ENCODE peak calls at places on chromosomes 5 and 9, in nine cellular contexts. One of them, this sample, is unnamed.

GRCh38 chr5:55535199-55535905 is 588 bp upstream of the PLPP1 start:
- DNase-seq in SK-N-SH: no peak
- DNase-seq in transverse colon: no peak
- DNase-seq in right atrium auricular region: no peak
- DNase-seq in AG04450: no peak
- DNase-seq in dorsolateral prefrontal cortex: peak
- DNase-seq in PC-3: no peak
- DNase-seq in A673: no peak
- DNase-seq in cardiac muscle cell: no peak
- DNase-seq in this sample: no peak

GRCh38 chr5:60356716-60357115 is 343.2 kb downstream of the DEPDC1B start:
- DNase-seq in SK-N-SH: peak
- DNase-seq in transverse colon: no peak
- DNase-seq in right atrium auricular region: no peak
- DNase-seq in AG04450: no peak
- DNase-seq in dorsolateral prefrontal cortex: no peak
- DNase-seq in PC-3: no peak
- DNase-seq in A673: no peak
- DNase-seq in cardiac muscle cell: no peak
- DNase-seq in this sample: no peak

GRCh38 chr5:5572983-5573797 is 150.7 kb downstream of the ICE1 start:
- DNase-seq in SK-N-SH: no peak
- DNase-seq in transverse colon: no peak
- DNase-seq in right atrium auricular region: no peak
- DNase-seq in AG04450: no peak
- DNase-seq in dorsolateral prefrontal cortex: no peak
- DNase-seq in PC-3: no peak
- DNase-seq in A673: no peak
- DNase-seq in cardiac muscle cell: peak
- DNase-seq in this sample: no peak

GRCh38 chr5:172939045-172939444 is 20.2 kb upstream of the RPL26L1 start:
- DNase-seq in SK-N-SH: no peak
- DNase-seq in transverse colon: no peak
- DNase-seq in right atrium auricular region: no peak
- DNase-seq in AG04450: no peak
- DNase-seq in dorsolateral prefrontal cortex: no peak
- DNase-seq in PC-3: peak
- DNase-seq in A673: peak
- DNase-seq in cardiac muscle cell: peak
- DNase-seq in this sample: no peak

GRCh38 chr9:126503333-126504085 is 110.2 kb upstream of the LMX1B start:
- DNase-seq in SK-N-SH: no peak
- DNase-seq in transverse colon: no peak
- DNase-seq in right atrium auricular region: no peak
- DNase-seq in AG04450: no peak
- DNase-seq in dorsolateral prefrontal cortex: no peak
- DNase-seq in PC-3: no peak
- DNase-seq in A673: no peak
- DNase-seq in cardiac muscle cell: no peak
- DNase-seq in this sample: no peak

GRCh38 chr5:65774346-65774745 is 52.3 kb downstream of the NLN start:
- DNase-seq in SK-N-SH: no peak
- DNase-seq in transverse colon: no peak
- DNase-seq in right atrium auricular region: no peak
- DNase-seq in AG04450: peak
- DNase-seq in dorsolateral prefrontal cortex: no peak
- DNase-seq in PC-3: peak
- DNase-seq in A673: peak
- DNase-seq in cardiac muscle cell: peak
- DNase-seq in this sample: no peak

GRCh38 chr5:170403675-170404074 is 14.5 kb upstream of the KCNMB1 start:
- DNase-seq in SK-N-SH: no peak
- DNase-seq in transverse colon: no peak
- DNase-seq in right atrium auricular region: no peak
- DNase-seq in AG04450: no peak
- DNase-seq in dorsolateral prefrontal cortex: no peak
- DNase-seq in PC-3: no peak
- DNase-seq in A673: no peak
- DNase-seq in cardiac muscle cell: no peak
- DNase-seq in this sample: no peak

GRCh38 chr5:124865603-124866354 is 119.3 kb upstream of the ZNF608 start:
- DNase-seq in SK-N-SH: no peak
- DNase-seq in transverse colon: no peak
- DNase-seq in right atrium auricular region: no peak
- DNase-seq in AG04450: no peak
- DNase-seq in dorsolateral prefrontal cortex: no peak
- DNase-seq in PC-3: no peak
- DNase-seq in A673: no peak
- DNase-seq in cardiac muscle cell: peak
- DNase-seq in this sample: no peak

GRCh38 chr5:108505608-108506007 is 123.7 kb upstream of the FBXL17 start:
- DNase-seq in SK-N-SH: no peak
- DNase-seq in transverse colon: no peak
- DNase-seq in right atrium auricular region: no peak
- DNase-seq in AG04450: no peak
- DNase-seq in dorsolateral prefrontal cortex: no peak
- DNase-seq in PC-3: no peak
- DNase-seq in A673: no peak
- DNase-seq in cardiac muscle cell: no peak
- DNase-seq in this sample: no peak

GRCh38 chr9:103193992-103194391 is 198.9 kb downstream of the CYLC2 start:
- DNase-seq in SK-N-SH: peak
- DNase-seq in transverse colon: no peak
- DNase-seq in right atrium auricular region: no peak
- DNase-seq in AG04450: no peak
- DNase-seq in dorsolateral prefrontal cortex: no peak
- DNase-seq in PC-3: no peak
- DNase-seq in A673: no peak
- DNase-seq in cardiac muscle cell: no peak
- DNase-seq in this sample: no peak

GRCh38 chr9:137705443-137705863 is 86.6 kb downstream of the EHMT1 start:
- DNase-seq in SK-N-SH: no peak
- DNase-seq in transverse colon: peak
- DNase-seq in right atrium auricular region: no peak
- DNase-seq in AG04450: no peak
- DNase-seq in dorsolateral prefrontal cortex: no peak
- DNase-seq in PC-3: no peak
- DNase-seq in A673: no peak
- DNase-seq in cardiac muscle cell: no peak
- DNase-seq in this sample: peak

GRCh38 chr9:76542360-76542759 is 83.4 kb downstream of the GCNT1 start:
- DNase-seq in SK-N-SH: no peak
- DNase-seq in transverse colon: no peak
- DNase-seq in right atrium auricular region: no peak
- DNase-seq in AG04450: no peak
- DNase-seq in dorsolateral prefrontal cortex: no peak
- DNase-seq in PC-3: no peak
- DNase-seq in A673: peak
- DNase-seq in cardiac muscle cell: no peak
- DNase-seq in this sample: no peak

GRCh38 chr5:851553-851952 is 767 bp upstream of the ZDHHC11 start:
- DNase-seq in SK-N-SH: no peak
- DNase-seq in transverse colon: peak
- DNase-seq in right atrium auricular region: no peak
- DNase-seq in AG04450: no peak
- DNase-seq in dorsolateral prefrontal cortex: no peak
- DNase-seq in PC-3: no peak
- DNase-seq in A673: no peak
- DNase-seq in cardiac muscle cell: no peak
- DNase-seq in this sample: no peak

GRCh38 chr5:851076-851475 is 290 bp upstream of the ZDHHC11 start:
- DNase-seq in SK-N-SH: no peak
- DNase-seq in transverse colon: no peak
- DNase-seq in right atrium auricular region: no peak
- DNase-seq in AG04450: no peak
- DNase-seq in dorsolateral prefrontal cortex: no peak
- DNase-seq in PC-3: no peak
- DNase-seq in A673: no peak
- DNase-seq in cardiac muscle cell: no peak
- DNase-seq in this sample: no peak

GRCh38 chr5:850511-851006 is at the start of gene ZDHHC11:
- DNase-seq in SK-N-SH: peak
- DNase-seq in transverse colon: no peak
- DNase-seq in right atrium auricular region: no peak
- DNase-seq in AG04450: no peak
- DNase-seq in dorsolateral prefrontal cortex: no peak
- DNase-seq in PC-3: peak
- DNase-seq in A673: no peak
- DNase-seq in cardiac muscle cell: no peak
- DNase-seq in this sample: no peak

GRCh38 chr5:848671-849111 is 2.1 kb downstream of the ZDHHC11 start:
- DNase-seq in SK-N-SH: no peak
- DNase-seq in transverse colon: no peak
- DNase-seq in right atrium auricular region: no peak
- DNase-seq in AG04450: no peak
- DNase-seq in dorsolateral prefrontal cortex: no peak
- DNase-seq in PC-3: no peak
- DNase-seq in A673: no peak
- DNase-seq in cardiac muscle cell: no peak
- DNase-seq in this sample: no peak

DNA sequence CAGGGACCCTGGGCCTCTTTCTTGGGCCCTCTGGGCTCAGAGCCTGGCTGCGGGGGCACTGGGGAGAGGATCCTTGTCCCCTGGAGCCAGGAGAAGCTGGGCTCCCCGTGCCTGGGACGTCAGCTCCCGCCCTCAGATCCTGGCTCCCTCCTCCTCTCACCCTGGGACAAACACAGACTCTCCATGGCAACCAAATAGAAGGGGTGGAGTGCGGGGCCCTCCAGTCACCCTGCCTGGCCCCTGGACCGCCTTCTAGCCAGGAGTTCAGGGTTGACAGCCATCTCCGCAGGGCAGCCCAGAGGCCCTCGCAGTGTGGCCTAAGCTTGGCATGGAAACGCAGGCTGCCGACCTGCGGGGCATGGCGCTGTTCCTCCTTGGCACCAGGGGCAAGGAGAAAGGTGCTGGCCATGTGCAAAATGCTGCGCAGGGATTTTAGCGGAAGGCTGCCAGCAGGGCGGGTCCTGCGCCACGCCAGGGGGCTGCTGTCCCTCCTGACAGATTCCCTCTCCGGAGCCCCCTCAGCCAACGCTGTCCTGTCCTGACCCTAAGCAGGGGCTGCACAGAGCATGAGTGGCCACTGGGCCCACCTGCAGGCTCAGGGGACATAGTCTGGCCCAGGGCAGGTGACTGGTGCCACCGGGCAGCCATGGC is 1.0 kb downstream of the ZDHHC11 start:
- DNase-seq in SK-N-SH: no peak
- DNase-seq in transverse colon: no peak
- DNase-seq in right atrium auricular region: no peak
- DNase-seq in AG04450: no peak
- DNase-seq in dorsolateral prefrontal cortex: no peak
- DNase-seq in PC-3: peak
- DNase-seq in A673: no peak
- DNase-seq in cardiac muscle cell: peak
- DNase-seq in this sample: no peak
- H3K4me3 ChIP-seq in SK-N-SH: no peak
- H3K4me3 ChIP-seq in transverse colon: no peak
- H3K4me3 ChIP-seq in right atrium auricular region: peak
- H3K4me3 ChIP-seq in AG04450: no peak
- H3K4me3 ChIP-seq in dorsolateral prefrontal cortex: no peak
- H3K4me3 ChIP-seq in PC-3: peak
- H3K4me3 ChIP-seq in A673: no peak
- H3K4me3 ChIP-seq in cardiac muscle cell: no peak
- H3K4me3 ChIP-seq in this sample: no peak

GRCh38 chr5:40929049-40929448 is 19.8 kb downstream of the C7 start:
- DNase-seq in SK-N-SH: no peak
- DNase-seq in transverse colon: no peak
- DNase-seq in right atrium auricular region: no peak
- DNase-seq in AG04450: no peak
- DNase-seq in dorsolateral prefrontal cortex: no peak
- DNase-seq in PC-3: peak
- DNase-seq in A673: no peak
- DNase-seq in cardiac muscle cell: no peak
- DNase-seq in this sample: no peak
- TF ChIP-seq CTCF in SK-N-SH: no peak
- TF ChIP-seq CTCF in transverse colon: no peak
- TF ChIP-seq CTCF in right atrium auricular region: no peak
- TF ChIP-seq CTCF in AG04450: no peak
- TF ChIP-seq CTCF in dorsolateral prefrontal cortex: no peak
- TF ChIP-seq CTCF in PC-3: no peak
- TF ChIP-seq CTCF in A673: no peak
- TF ChIP-seq CTCF in cardiac muscle cell: no peak
- TF ChIP-seq CTCF in this sample: no peak

DNA sequence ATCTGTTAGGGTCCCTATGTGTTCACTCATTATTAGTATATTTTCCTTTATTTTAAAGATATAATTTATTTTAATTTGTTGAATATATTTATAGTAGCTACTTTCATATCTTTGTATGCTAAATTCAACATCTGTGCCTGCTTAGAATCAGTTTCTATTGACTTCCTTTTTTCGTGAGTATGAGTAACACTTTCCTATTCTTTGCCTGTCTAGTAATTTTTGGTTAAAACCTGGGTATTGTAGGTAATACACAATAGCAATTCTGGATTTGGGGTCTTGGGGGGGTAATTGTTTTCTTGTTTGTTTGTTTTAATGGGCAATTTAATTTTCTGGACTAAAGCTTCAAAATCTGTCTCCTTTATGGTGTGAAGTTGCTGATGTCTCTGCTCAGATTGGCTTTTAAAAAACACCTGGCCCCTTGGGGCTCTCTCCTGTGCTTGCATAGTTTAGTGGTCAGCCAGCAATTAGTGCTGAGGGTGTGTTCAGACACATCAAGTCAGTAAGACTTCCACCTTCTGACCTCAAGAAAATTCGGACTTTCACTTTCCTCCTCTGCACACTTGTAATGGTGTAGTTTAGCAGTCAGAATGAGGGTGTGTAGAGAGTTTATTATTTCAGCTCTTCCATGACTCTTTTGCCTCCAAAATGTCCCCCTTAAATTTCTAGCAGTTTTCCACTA is 124.4 kb upstream of the MAP1B start:
- DNase-seq in SK-N-SH: no peak
- DNase-seq in transverse colon: no peak
- DNase-seq in right atrium auricular region: no peak
- DNase-seq in AG04450: no peak
- DNase-seq in dorsolateral prefrontal cortex: no peak
- DNase-seq in PC-3: no peak
- DNase-seq in A673: no peak
- DNase-seq in cardiac muscle cell: no peak
- DNase-seq in this sample: no peak
- H3K4me3 ChIP-seq in SK-N-SH: no peak
- H3K4me3 ChIP-seq in transverse colon: no peak
- H3K4me3 ChIP-seq in right atrium auricular region: no peak
- H3K4me3 ChIP-seq in AG04450: no peak
- H3K4me3 ChIP-seq in dorsolateral prefrontal cortex: no peak
- H3K4me3 ChIP-seq in PC-3: no peak
- H3K4me3 ChIP-seq in A673: no peak
- H3K4me3 ChIP-seq in cardiac muscle cell: no peak
- H3K4me3 ChIP-seq in this sample: no peak

DNA sequence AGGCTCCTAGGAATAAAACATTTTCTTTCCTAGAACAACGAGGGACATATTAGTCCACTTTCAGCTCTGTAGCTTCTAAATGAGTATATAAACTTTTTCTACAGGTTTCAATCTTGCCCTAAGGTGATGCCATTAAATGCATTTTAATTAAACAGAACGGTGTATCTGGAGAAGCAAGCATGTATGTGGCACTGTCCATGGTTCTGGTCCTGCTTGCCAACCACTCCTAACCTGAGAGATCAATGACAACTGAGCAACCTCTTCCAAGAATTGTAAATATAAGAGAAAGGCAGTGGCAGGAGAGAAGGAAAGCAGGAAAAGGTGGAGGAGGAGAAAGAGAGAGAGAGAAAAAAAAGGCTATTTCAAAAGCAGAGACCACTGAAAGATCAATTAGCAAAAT is 95.6 kb upstream of the SPOCK1 start:
- DNase-seq in SK-N-SH: no peak
- DNase-seq in transverse colon: no peak
- DNase-seq in right atrium auricular region: no peak
- DNase-seq in AG04450: no peak
- DNase-seq in dorsolateral prefrontal cortex: no peak
- DNase-seq in PC-3: no peak
- DNase-seq in A673: no peak
- DNase-seq in cardiac muscle cell: peak
- DNase-seq in this sample: no peak
- TF ChIP-seq CTCF in SK-N-SH: no peak
- TF ChIP-seq CTCF in transverse colon: no peak
- TF ChIP-seq CTCF in right atrium auricular region: no peak
- TF ChIP-seq CTCF in AG04450: no peak
- TF ChIP-seq CTCF in dorsolateral prefrontal cortex: no peak
- TF ChIP-seq CTCF in PC-3: no peak
- TF ChIP-seq CTCF in A673: no peak
- TF ChIP-seq CTCF in cardiac muscle cell: no peak
- TF ChIP-seq CTCF in this sample: no peak

This sample was measured in OCI-LY7.